ENCODE peak calls at places on chromosome 3, in ten cellular contexts. Q is GM23338; M is HFF-Myc; O is ureter; A is GM10248; F is naive thymus-derived CD8-positive, alpha-beta T cell; S is Panc1; R is MCF 10A; U is kidney epithelial cell; C is NCI-H1417. Z is an unnamed sample.

GRCh38 chr3:180743813-180744212 is 64.5 kb upstream of the CCDC39 start:
- DNase-seq in M (no peak), A (no peak), C (no peak), S (no peak), U (no peak), R (no peak), F (no peak), Q (peak; percentile 21), O (no peak), Z (no peak)

GRCh38 chr3:40191850-40192448 is 117.6 kb upstream of the EIF1B start:
- DNase-seq in M (peak; percentile 10), U (no peak), O (peak; percentile 59), Q (peak; percentile 68), F (peak; percentile 43), S (peak; percentile 35), A (peak; percentile 73), C (peak; percentile 21), R (peak; percentile 65), Z (peak; percentile 28)

GRCh38 chr3:52731590-52731989 is 25.7 kb downstream of the SPCS1 start:
- DNase-seq in R (no peak), M (no peak), A (no peak), U (no peak), C (no peak), F (no peak), S (no peak), Q (no peak), O (no peak), Z (no peak)

GRCh38 chr3:194994551-194994981 is 276.4 kb downstream of the XXYLT1 start:
- DNase-seq in C (no peak), R (no peak), Q (no peak), U (no peak), A (no peak), O (peak; percentile 9), S (no peak), M (no peak), F (no peak), Z (no peak)

GRCh38 chr3:143295201-143296080 is 175.9 kb downstream of the CHST2 start:
- DNase-seq in S (no peak), R (no peak), U (no peak), C (no peak), Q (no peak), F (no peak), O (no peak), A (no peak), M (no peak), Z (no peak)

GRCh38 chr3:154427685-154428291 is 2.2 kb downstream of the GPR149 start:
- DNase-seq in A (no peak), U (no peak), S (no peak), F (no peak), C (peak; percentile 84), O (no peak), M (no peak), Q (peak; percentile 65), R (no peak), Z (no peak)

GRCh38 chr3:178810173-178810572 is 261.4 kb downstream of the ZMAT3 start:
- DNase-seq in F (no peak), A (no peak), O (no peak), Q (peak; percentile 14), C (peak; percentile 8), S (no peak), U (no peak), R (no peak), M (peak; percentile 3), Z (no peak)

GRCh38 chr3:193662757-193663322 is 69.8 kb downstream of the OPA1 start:
- DNase-seq in Q (no peak), O (no peak), C (no peak), R (peak; percentile 2), S (no peak), A (no peak), F (no peak), U (no peak), M (no peak), Z (no peak)

GRCh38 chr3:37504583-37505357 is 330.4 kb upstream of the LRRFIP2 start:
- DNase-seq in M (no peak), C (no peak), U (no peak), S (no peak), Q (no peak), F (no peak), R (no peak), O (no peak), A (no peak), Z (no peak)

GRCh38 chr3:10389341-10389740 is 68.4 kb upstream of the SEC13 start:
- DNase-seq in M (no peak), C (no peak), A (no peak), S (no peak), U (no peak), R (no peak), Q (no peak), O (no peak), F (no peak), Z (no peak)

Z was measured in activated effector memory CD4-positive, alpha-beta T cell treated with Interleukin-2 at 50 U/mL for 16 hours.